ENCODE peak calls at places on chromosomes 4 and X, in ten cellular contexts. L, N, G, Y, M, E, W, H, T and F are unnamed samples.

GRCh38 chr4:3501126-3501824 is 30.9 kb downstream of the LRPAP1 start:
- DNase-seq in M (no peak), G (no peak), N (no peak), W (no peak), H (no peak), L (no peak), T (no peak), E (no peak), Y (no peak), F (no peak)

GRCh38 chr4:2843909-2844584 is 403 bp downstream of the ADD1 start:
- DNase-seq in E (no peak), L (peak), H (peak), Y (peak), M (peak), W (peak), N (peak), T (peak), G (peak), F (peak)

GRCh38 chr4:2432991-2433530 is 14.3 kb downstream of the CFAP99 start:
- DNase-seq in W (peak), L (peak), Y (no peak), H (peak), G (no peak), M (peak), N (no peak), E (no peak), T (no peak), F (no peak)

GRCh38 chrX:47584714-47585113 is 2.5 kb downstream of the TIMP1 start:
- DNase-seq in W (no peak), M (no peak), L (no peak), Y (no peak), H (no peak), T (no peak), E (no peak), N (no peak), G (no peak), F (no peak)

GRCh38 chr4:93203708-93204107 is 624.8 kb upstream of the ATOH1 start:
- DNase-seq in E (no peak), G (no peak), M (no peak), W (no peak), H (no peak), Y (no peak), T (no peak), N (no peak), L (no peak), F (no peak)

GRCh38 chr4:52421811-52422213 is 237.3 kb downstream of the USP46 start:
- DNase-seq in H (peak), T (no peak), L (no peak), M (no peak), Y (no peak), W (no peak), E (no peak), G (no peak), N (no peak), F (no peak)

GRCh38 chr4:158782539-158783360 is 13.9 kb downstream of the FNIP2 start:
- DNase-seq in W (peak), M (no peak), N (no peak), L (no peak), G (no peak), H (no peak), T (no peak), Y (no peak), E (no peak), F (no peak)

GRCh38 chr4:2898001-2898400 is 54.4 kb downstream of the ADD1 start:
- DNase-seq in E (no peak), W (no peak), H (no peak), M (no peak), Y (no peak), G (no peak), L (peak), T (no peak), N (no peak), F (no peak)

GRCh38 chrX:116272328-116272727 is 101.8 kb downstream of the AGTR2 start:
- DNase-seq in L (peak), Y (no peak), E (no peak), W (peak), T (no peak), G (no peak), M (no peak), N (no peak), H (peak), F (no peak)

GRCh38 chrX:41655631-41656030 is 33.1 kb upstream of the GPR34 start:
- DNase-seq in T (no peak), H (peak), Y (no peak), E (no peak), G (no peak), N (no peak), W (no peak), M (no peak), L (no peak), F (no peak)

GRCh38 chr4:13159041-13159620 is 325.0 kb downstream of the RAB28 start:
- DNase-seq in H (no peak), E (no peak), W (no peak), L (no peak), T (no peak), G (no peak), M (no peak), Y (no peak), N (no peak), F (no peak)

GRCh38 chrX:141455103-141455502 is 129.4 kb downstream of the SPANXA1 start:
- DNase-seq in N (no peak), L (no peak), T (no peak), H (no peak), G (no peak), M (no peak), Y (no peak), E (no peak), W (no peak), F (no peak)

GRCh38 chr4:15018389-15018788 is 16.1 kb downstream of the CPEB2 start:
- DNase-seq in L (no peak), M (no peak), H (no peak), E (no peak), W (no peak), Y (no peak), G (no peak), T (no peak), N (no peak), F (no peak)

GRCh38 chr4:140483445-140483844 is 14.6 kb downstream of the MGAT4D start:
- DNase-seq in L (no peak), N (no peak), T (no peak), M (no peak), W (no peak), Y (no peak), H (no peak), E (no peak), G (no peak), F (no peak)

GRCh38 chr4:37219251-37219650 is 25.3 kb upstream of the NWD2 start:
- DNase-seq in T (no peak), W (no peak), G (no peak), N (no peak), E (no peak), L (no peak), Y (no peak), M (no peak), H (no peak), F (no peak)

GRCh38 chr4:168097161-168097560 is 4.8 kb downstream of the ANXA10 start:
- DNase-seq in G (no peak), N (no peak), W (no peak), Y (no peak), M (no peak), L (peak), H (peak), T (no peak), E (no peak), F (no peak)

GRCh38 chr4:113574636-113575103 is 186.9 kb downstream of the CAMK2D start:
- DNase-seq in E (no peak), H (peak), T (no peak), M (no peak), L (peak), W (peak), N (no peak), Y (no peak), G (no peak), F (no peak)

GRCh38 chr4:1594871-1595788 is 89.0 kb downstream of the FAM53A start:
- DNase-seq in M (no peak), L (no peak), E (no peak), T (no peak), W (no peak), Y (no peak), G (no peak), N (peak), H (no peak), F (no peak)

GRCh38 chrX:16212436-16212835 is 45.2 kb downstream of the MAGEB17 start:
- DNase-seq in W (peak), L (peak), M (no peak), E (no peak), Y (no peak), G (peak), H (peak), N (no peak), T (no peak), F (no peak)

GRCh38 chr4:105619193-105619931 is 66.9 kb downstream of the ARHGEF38 start:
- DNase-seq in L (peak), M (no peak), E (no peak), W (no peak), Y (peak), N (peak), G (no peak), T (peak), H (no peak), F (no peak)

GRCh38 chr4:122764808-122765189 is 32.3 kb downstream of the BBS12 start:
- DNase-seq in Y (no peak), H (peak), T (no peak), G (peak), L (peak), N (no peak), W (peak), M (no peak), E (no peak), F (no peak)

GRCh38 chr4:14827111-14827510 is 175.2 kb upstream of the CPEB2 start:
- DNase-seq in L (peak), T (no peak), W (peak), E (no peak), Y (no peak), N (no peak), H (peak), M (no peak), G (no peak), F (no peak)

GRCh38 chrX:5681159-5681558 is 547.5 kb downstream of the NLGN4X start:
- DNase-seq in G (peak), H (peak), E (no peak), L (no peak), M (no peak), Y (no peak), W (no peak), T (no peak), N (no peak), F (no peak)

GRCh38 chrX:120512222-120512621 is 43.1 kb upstream of the LAMP2 start:
- DNase-seq in T (no peak), Y (no peak), N (no peak), H (no peak), G (no peak), W (no peak), L (no peak), M (no peak), E (no peak), F (no peak)

GRCh38 chrX:153460826-153461225 is 9.6 kb downstream of the HAUS7 start:
- DNase-seq in T (no peak), L (peak), E (no peak), G (peak), N (peak), H (peak), W (peak), M (peak), Y (no peak), F (peak)

GRCh38 chr4:173214661-173215060 is 46.0 kb downstream of the GALNT7 start:
- DNase-seq in W (peak), M (no peak), E (no peak), N (no peak), G (no peak), H (peak), Y (no peak), L (peak), T (no peak), F (no peak)

GRCh38 chrX:80282535-80282934 is 137.7 kb upstream of the TENT5D start:
- DNase-seq in E (no peak), H (no peak), G (no peak), W (no peak), Y (no peak), L (no peak), M (no peak), N (no peak), T (no peak), F (no peak)

GRCh38 chr4:159455675-159456235 is 352.9 kb downstream of the RAPGEF2 start:
- DNase-seq in T (no peak), L (peak), M (peak), N (no peak), H (peak), G (peak), E (no peak), Y (no peak), W (peak), F (peak)

GRCh38 chr4:124061413-124061812 is 651.1 kb downstream of the ANKRD50 start:
- DNase-seq in W (peak), E (no peak), M (no peak), Y (no peak), G (no peak), N (no peak), H (peak), T (no peak), L (peak), F (no peak)

GRCh38 chr4:10184501-10184938 is 67.9 kb upstream of the WDR1 start:
- DNase-seq in M (no peak), N (no peak), G (no peak), E (no peak), L (no peak), W (no peak), Y (no peak), T (no peak), H (no peak), F (no peak)

GRCh38 chr4:10188400-10189004 is 71.9 kb upstream of the WDR1 start:
- DNase-seq in N (no peak), G (no peak), E (no peak), H (no peak), T (no peak), M (no peak), Y (no peak), L (no peak), W (no peak), F (no peak)

GRCh38 chr4:10185518-10186227 is 69.1 kb upstream of the WDR1 start:
- DNase-seq in G (no peak), E (no peak), T (no peak), H (no peak), L (peak), M (no peak), N (no peak), Y (no peak), W (no peak), F (no peak)

GRCh38 chr4:10184051-10184450 is 67.5 kb upstream of the WDR1 start:
- DNase-seq in L (peak), T (no peak), M (no peak), W (peak), H (no peak), N (no peak), Y (no peak), E (no peak), G (no peak), F (no peak)

DNA sequence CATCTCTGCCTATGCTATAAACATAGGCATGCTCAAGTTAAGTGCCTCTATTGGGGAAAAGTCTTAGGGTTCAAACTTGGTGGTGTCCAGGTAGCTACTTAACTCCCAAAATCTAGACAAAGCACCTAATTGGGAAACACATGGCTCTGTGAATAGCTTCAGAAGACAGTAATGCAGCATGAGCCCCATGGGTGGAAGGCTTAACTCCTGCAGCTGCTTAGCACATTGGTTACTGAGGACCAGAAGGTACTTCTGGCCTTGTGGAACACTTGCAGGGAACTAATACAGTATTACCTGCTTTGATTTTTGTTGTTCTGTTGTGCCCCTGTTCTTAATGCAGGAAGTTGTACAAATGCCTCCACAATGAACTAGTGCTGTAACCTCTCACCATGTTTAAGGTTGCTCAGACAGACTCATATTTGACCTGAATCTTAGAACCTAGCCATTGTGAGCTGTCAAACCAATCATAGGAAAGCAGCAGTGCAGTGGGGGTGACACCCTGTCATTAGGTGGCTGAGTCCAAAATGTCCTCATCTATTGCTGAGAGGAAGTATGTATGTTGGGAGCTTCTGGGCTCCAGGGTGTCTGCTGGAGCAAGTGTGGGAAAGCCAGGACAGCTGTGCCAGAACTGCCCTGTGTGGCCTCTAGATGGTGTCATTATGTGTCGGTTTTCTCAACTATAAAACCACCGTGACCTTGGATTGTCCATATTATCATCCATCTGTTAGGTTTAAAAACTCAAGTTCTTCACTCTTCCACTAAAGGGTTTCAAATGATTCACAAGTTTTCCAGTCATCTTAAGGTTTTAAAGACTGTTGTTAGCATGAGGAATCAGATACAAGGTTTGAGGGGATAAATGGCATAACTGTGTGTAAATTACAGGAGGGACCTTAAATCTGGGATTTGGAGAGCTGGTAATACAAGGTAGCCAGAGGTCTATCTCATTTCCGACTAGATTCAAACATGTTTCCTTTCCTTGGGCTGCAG is 69.9 kb upstream of the WDR1 start:
- DNase-seq in G (no peak), T (no peak), E (no peak), L (peak), M (no peak), Y (no peak), N (no peak), W (no peak), H (peak), F (no peak)
- TF ChIP-seq CTCF in G (no peak), T (no peak), E (no peak), L (peak), M (no peak), Y (no peak), N (no peak), W (peak), H (peak), F (no peak)

DNA sequence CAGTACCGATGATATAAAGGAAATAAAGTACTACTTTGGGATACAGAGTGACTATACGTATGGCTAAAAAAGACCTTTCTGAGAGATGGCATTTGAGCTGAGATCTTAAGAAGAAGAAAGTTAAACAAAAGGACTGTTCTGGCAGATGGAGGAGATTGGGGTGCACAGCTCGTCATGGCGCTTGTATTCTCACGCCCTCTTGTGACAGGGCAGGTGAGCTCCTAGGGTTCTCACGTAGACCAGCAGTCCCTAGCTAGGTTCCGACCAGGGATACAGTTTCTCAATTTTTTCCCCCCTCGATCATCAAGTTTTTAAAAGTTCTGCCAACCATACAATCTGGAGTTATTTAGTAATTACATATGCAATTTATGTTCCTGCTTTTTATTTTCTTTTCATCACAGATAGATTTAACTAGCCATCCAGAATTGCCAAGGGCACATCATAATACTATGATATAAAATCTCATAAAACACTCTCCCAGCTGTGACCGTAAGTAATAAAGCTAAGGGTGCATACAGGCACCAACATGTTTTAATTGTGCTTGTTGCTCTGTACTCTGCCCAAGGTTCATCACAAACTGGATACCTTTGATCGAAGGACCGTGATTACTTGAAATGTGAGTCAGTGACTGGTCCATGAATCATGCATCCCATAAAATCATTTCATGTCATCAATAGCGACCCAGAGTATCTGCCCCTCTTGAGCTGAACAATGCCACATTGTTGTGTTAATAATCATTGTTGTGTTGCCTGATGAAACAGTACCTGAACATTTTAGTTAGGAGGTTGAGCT is 69.4 kb upstream of the ZNF518B start:
- DNase-seq in Y (no peak), H (peak), M (no peak), G (no peak), L (no peak), E (no peak), N (no peak), T (no peak), W (no peak), F (no peak)
- TF ChIP-seq CTCF in Y (no peak), H (no peak), M (no peak), G (no peak), L (no peak), E (no peak), N (no peak), T (no peak), W (no peak), F (no peak)

GRCh38 chr4:147924604-147925412 is 192.9 kb downstream of the ARHGAP10 start:
- DNase-seq in L (peak), W (peak), G (no peak), N (peak), T (no peak), Y (no peak), H (peak), E (no peak), M (peak), F (peak)
- TF ChIP-seq CTCF in L (peak), W (peak), G (peak), N (no peak), T (peak), Y (peak), H (peak), E (no peak), M (peak), F (peak)

GRCh38 chr4:75708218-75708691 is 16.1 kb upstream of the USO1 start:
- DNase-seq in G (no peak), N (no peak), M (no peak), H (no peak), E (peak), T (no peak), L (no peak), W (peak), Y (no peak), F (no peak)
- TF ChIP-seq CTCF in G (no peak), N (no peak), M (peak), H (no peak), E (peak), T (peak), L (peak), W (peak), Y (peak), F (peak)

DNA sequence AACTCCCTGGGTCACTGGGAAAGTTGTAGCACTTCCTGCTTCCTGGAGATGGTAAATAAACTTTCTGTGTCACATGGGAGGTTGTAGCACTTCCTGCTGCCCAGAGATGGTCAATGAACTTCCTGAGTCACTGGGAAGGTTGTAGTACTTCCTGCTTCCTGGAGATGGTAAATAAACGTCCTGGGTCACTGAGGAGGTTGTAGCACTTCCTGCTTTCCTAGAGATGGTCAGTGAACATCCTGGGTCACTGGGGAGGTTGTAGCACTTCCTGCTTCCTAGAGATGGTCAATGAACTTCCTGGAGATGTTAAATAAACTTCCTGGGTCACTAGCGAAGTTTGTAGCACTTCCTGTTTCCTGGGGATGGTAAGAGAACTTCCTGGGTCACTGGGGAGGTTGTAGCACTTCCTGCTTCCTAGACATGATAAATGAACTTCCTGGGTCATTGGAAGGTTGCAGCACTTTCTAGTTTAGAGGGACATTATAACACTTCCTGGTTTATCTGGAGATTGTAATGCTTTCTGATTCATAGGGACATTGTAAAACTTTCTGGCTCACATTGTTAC is 62.3 kb upstream of the CD99 start:
- DNase-seq in G (no peak), Y (no peak), H (no peak), M (no peak), L (no peak), T (no peak), W (no peak), N (no peak), E (no peak), F (no peak)
- TF ChIP-seq CTCF in G (no peak), Y (no peak), H (no peak), M (no peak), L (no peak), T (no peak), W (no peak), N (no peak), E (no peak), F (no peak)

GRCh38 chrX:129717902-129718301 is 20.9 kb upstream of the XPNPEP2 start:
- DNase-seq in G (no peak), L (peak), T (no peak), N (no peak), Y (no peak), M (no peak), H (peak), W (peak), E (no peak), F (no peak)
- TF ChIP-seq CTCF in G (no peak), L (no peak), T (no peak), N (no peak), Y (no peak), M (no peak), H (no peak), W (no peak), E (no peak), F (no peak)